ENCODE peak calls at places on chromosomes 12 and 14, in four cellular contexts. One of them, this sample, is unnamed.

GRCh38 chr14:54556535-54556934 is 10.4 kb upstream of the SAMD4A start:
- DNase-seq in CD8-positive, alpha-beta T cell: no peak
- DNase-seq in A549: no peak
- DNase-seq in tibial artery: no peak
- DNase-seq in this sample: no peak

GRCh38 chr12:88420460-88420859 is 159.8 kb downstream of the KITLG start:
- DNase-seq in CD8-positive, alpha-beta T cell: no peak
- DNase-seq in A549: peak; percentile 16
- DNase-seq in tibial artery: no peak
- DNase-seq in this sample: no peak

GRCh38 chr12:116959845-116960514 is 49.2 kb downstream of the FBXW8 start:
- DNase-seq in CD8-positive, alpha-beta T cell: no peak
- DNase-seq in A549: no peak
- DNase-seq in tibial artery: no peak
- DNase-seq in this sample: no peak

GRCh38 chr14:64536488-64537245 is 3.9 kb upstream of the HSPA2 start:
- DNase-seq in CD8-positive, alpha-beta T cell: no peak
- DNase-seq in A549: peak; percentile 39
- DNase-seq in tibial artery: no peak
- DNase-seq in this sample: no peak

GRCh38 chr12:98332626-98333025 is 182.8 kb upstream of the TMPO start:
- DNase-seq in CD8-positive, alpha-beta T cell: no peak
- DNase-seq in A549: peak; percentile 11
- DNase-seq in tibial artery: no peak
- DNase-seq in this sample: no peak

GRCh38 chr14:32400480-32400879 is 71.4 kb downstream of the AKAP6 start:
- DNase-seq in CD8-positive, alpha-beta T cell: no peak
- DNase-seq in A549: no peak
- DNase-seq in tibial artery: no peak
- DNase-seq in this sample: no peak

GRCh38 chr12:92485356-92486348 is 217.1 kb upstream of the PLEKHG7 start:
- DNase-seq in CD8-positive, alpha-beta T cell: no peak
- DNase-seq in A549: no peak
- DNase-seq in tibial artery: no peak
- DNase-seq in this sample: no peak

GRCh38 chr12:131164096-131164872 is 210.6 kb downstream of the ADGRD1 start:
- DNase-seq in CD8-positive, alpha-beta T cell: no peak
- DNase-seq in A549: peak; percentile 35
- DNase-seq in tibial artery: no peak
- DNase-seq in this sample: no peak

GRCh38 chr12:117044790-117045174 is 54.4 kb downstream of the TESC start:
- DNase-seq in CD8-positive, alpha-beta T cell: no peak
- DNase-seq in A549: no peak
- DNase-seq in tibial artery: no peak
- DNase-seq in this sample: no peak

GRCh38 chr12:119334459-119335170 is at the start of gene CCDC60:
- DNase-seq in CD8-positive, alpha-beta T cell: no peak
- DNase-seq in A549: no peak
- DNase-seq in tibial artery: no peak
- DNase-seq in this sample: no peak

GRCh38 chr14:90288646-90289355 is 32.4 kb downstream of the PSMC1 start:
- DNase-seq in CD8-positive, alpha-beta T cell: no peak
- DNase-seq in A549: no peak
- DNase-seq in tibial artery: no peak
- DNase-seq in this sample: no peak

GRCh38 chr12:117076410-117077372 is 22.5 kb downstream of the TESC start:
- DNase-seq in CD8-positive, alpha-beta T cell: no peak
- DNase-seq in A549: no peak
- DNase-seq in tibial artery: no peak
- DNase-seq in this sample: no peak

GRCh38 chr12:3777206-3777809 is 24.4 kb upstream of the CRACR2A start:
- DNase-seq in CD8-positive, alpha-beta T cell: no peak
- DNase-seq in A549: peak; percentile 46
- DNase-seq in tibial artery: no peak
- DNase-seq in this sample: no peak

GRCh38 chr12:26936559-26937442 is 980 bp downstream of the INTS13 start:
- DNase-seq in CD8-positive, alpha-beta T cell: no peak
- DNase-seq in A549: no peak
- DNase-seq in tibial artery: no peak
- DNase-seq in this sample: no peak

GRCh38 chr14:52032196-52032865 is 36.5 kb downstream of the NID2 start:
- DNase-seq in CD8-positive, alpha-beta T cell: no peak
- DNase-seq in A549: no peak
- DNase-seq in tibial artery: no peak
- DNase-seq in this sample: no peak

GRCh38 chr12:115762934-115763333 is 514.6 kb downstream of the MED13L start:
- DNase-seq in CD8-positive, alpha-beta T cell: no peak
- DNase-seq in A549: no peak
- DNase-seq in tibial artery: no peak
- DNase-seq in this sample: no peak

GRCh38 chr14:55298423-55298822 is 27.2 kb downstream of the FBXO34 start:
- DNase-seq in CD8-positive, alpha-beta T cell: no peak
- DNase-seq in A549: no peak
- DNase-seq in tibial artery: no peak
- DNase-seq in this sample: no peak

GRCh38 chr12:83473408-83474095 is 786.8 kb downstream of the TMTC2 start:
- DNase-seq in CD8-positive, alpha-beta T cell: no peak
- DNase-seq in A549: no peak
- DNase-seq in tibial artery: no peak
- DNase-seq in this sample: no peak

GRCh38 chr14:95294320-95294719 is 25.4 kb downstream of the CLMN start:
- DNase-seq in CD8-positive, alpha-beta T cell: no peak
- DNase-seq in A549: no peak
- DNase-seq in tibial artery: no peak
- DNase-seq in this sample: no peak

GRCh38 chr12:29208935-29209701 is 60.0 kb downstream of the FAR2 start:
- DNase-seq in CD8-positive, alpha-beta T cell: no peak
- DNase-seq in A549: no peak
- DNase-seq in tibial artery: no peak
- DNase-seq in this sample: no peak

GRCh38 chr14:34222122-34222521 is 239.9 kb downstream of the SPTSSA start:
- DNase-seq in CD8-positive, alpha-beta T cell: no peak
- DNase-seq in A549: peak; percentile 33
- DNase-seq in tibial artery: no peak
- DNase-seq in this sample: no peak

GRCh38 chr12:98492580-98493140 is 22.7 kb upstream of the TMPO start:
- DNase-seq in CD8-positive, alpha-beta T cell: no peak
- DNase-seq in A549: no peak
- DNase-seq in tibial artery: no peak
- DNase-seq in this sample: no peak

GRCh38 chr14:105074601-105075053 is 9.4 kb upstream of the GPR132 start:
- DNase-seq in CD8-positive, alpha-beta T cell: no peak
- DNase-seq in A549: no peak
- DNase-seq in tibial artery: no peak
- DNase-seq in this sample: no peak

GRCh38 chr12:73383584-73384229 is 1111.5 kb downstream of the TRHDE start:
- DNase-seq in CD8-positive, alpha-beta T cell: no peak
- DNase-seq in A549: no peak
- DNase-seq in tibial artery: no peak
- DNase-seq in this sample: no peak

GRCh38 chr12:43914923-43915468 is 79.1 kb downstream of the TMEM117 start:
- DNase-seq in CD8-positive, alpha-beta T cell: no peak
- DNase-seq in A549: peak; percentile 19
- DNase-seq in tibial artery: no peak
- DNase-seq in this sample: no peak

GRCh38 chr12:94710933-94711332 is 60.6 kb upstream of the TMCC3 start:
- DNase-seq in CD8-positive, alpha-beta T cell: no peak
- DNase-seq in A549: peak; percentile 61
- DNase-seq in tibial artery: no peak
- DNase-seq in this sample: no peak

GRCh38 chr12:120066341-120066740 is 50.2 kb downstream of the RAB35 start:
- DNase-seq in CD8-positive, alpha-beta T cell: no peak
- DNase-seq in A549: no peak
- DNase-seq in tibial artery: no peak
- DNase-seq in this sample: no peak

GRCh38 chr14:22370084-22370847 is 218.8 kb downstream of the DAD1 start:
- DNase-seq in CD8-positive, alpha-beta T cell: no peak
- DNase-seq in A549: no peak
- DNase-seq in tibial artery: peak; percentile 63
- DNase-seq in this sample: no peak

GRCh38 chr12:21026302-21026701 is 104.7 kb upstream of the SLCO1B1 start:
- DNase-seq in CD8-positive, alpha-beta T cell: no peak
- DNase-seq in A549: peak; percentile 15
- DNase-seq in tibial artery: no peak
- DNase-seq in this sample: no peak

GRCh38 chr14:92976268-92976667 is 53.3 kb downstream of the CHGA start:
- DNase-seq in CD8-positive, alpha-beta T cell: no peak
- DNase-seq in A549: no peak
- DNase-seq in tibial artery: no peak
- DNase-seq in this sample: no peak

GRCh38 chr14:69559581-69560011 is 15.1 kb downstream of the CCDC177 start:
- DNase-seq in CD8-positive, alpha-beta T cell: no peak
- DNase-seq in A549: no peak
- DNase-seq in tibial artery: no peak
- DNase-seq in this sample: no peak

GRCh38 chr12:95763809-95764253 is 26.7 kb downstream of the NTN4 start:
- DNase-seq in CD8-positive, alpha-beta T cell: no peak
- DNase-seq in A549: peak; percentile 80
- DNase-seq in tibial artery: peak; percentile 44
- DNase-seq in this sample: no peak

GRCh38 chr12:75747572-75747995 is 236.2 kb upstream of the KRR1 start:
- DNase-seq in CD8-positive, alpha-beta T cell: no peak
- DNase-seq in A549: no peak
- DNase-seq in tibial artery: no peak
- DNase-seq in this sample: no peak

GRCh38 chr14:76924363-76925151 is 98.3 kb downstream of the LRRC74A start:
- DNase-seq in CD8-positive, alpha-beta T cell: no peak
- DNase-seq in A549: peak; percentile 71
- DNase-seq in tibial artery: no peak
- DNase-seq in this sample: no peak

GRCh38 chr14:94469261-94469660 is 6.7 kb downstream of the SERPINA9 start:
- DNase-seq in CD8-positive, alpha-beta T cell: no peak
- DNase-seq in A549: no peak
- DNase-seq in tibial artery: no peak
- DNase-seq in this sample: no peak

GRCh38 chr12:132309162-132310086 is 20.0 kb downstream of the GALNT9 start:
- DNase-seq in CD8-positive, alpha-beta T cell: no peak
- DNase-seq in A549: no peak
- DNase-seq in tibial artery: no peak
- DNase-seq in this sample: no peak

GRCh38 chr14:85817430-85817829 is 287.5 kb downstream of the FLRT2 start:
- DNase-seq in CD8-positive, alpha-beta T cell: no peak
- DNase-seq in A549: no peak
- DNase-seq in tibial artery: no peak
- DNase-seq in this sample: no peak

GRCh38 chr12:130673036-130673705 is 42.9 kb downstream of the RIMBP2 start:
- DNase-seq in CD8-positive, alpha-beta T cell: no peak
- DNase-seq in A549: no peak
- DNase-seq in tibial artery: no peak
- DNase-seq in this sample: no peak

DNA sequence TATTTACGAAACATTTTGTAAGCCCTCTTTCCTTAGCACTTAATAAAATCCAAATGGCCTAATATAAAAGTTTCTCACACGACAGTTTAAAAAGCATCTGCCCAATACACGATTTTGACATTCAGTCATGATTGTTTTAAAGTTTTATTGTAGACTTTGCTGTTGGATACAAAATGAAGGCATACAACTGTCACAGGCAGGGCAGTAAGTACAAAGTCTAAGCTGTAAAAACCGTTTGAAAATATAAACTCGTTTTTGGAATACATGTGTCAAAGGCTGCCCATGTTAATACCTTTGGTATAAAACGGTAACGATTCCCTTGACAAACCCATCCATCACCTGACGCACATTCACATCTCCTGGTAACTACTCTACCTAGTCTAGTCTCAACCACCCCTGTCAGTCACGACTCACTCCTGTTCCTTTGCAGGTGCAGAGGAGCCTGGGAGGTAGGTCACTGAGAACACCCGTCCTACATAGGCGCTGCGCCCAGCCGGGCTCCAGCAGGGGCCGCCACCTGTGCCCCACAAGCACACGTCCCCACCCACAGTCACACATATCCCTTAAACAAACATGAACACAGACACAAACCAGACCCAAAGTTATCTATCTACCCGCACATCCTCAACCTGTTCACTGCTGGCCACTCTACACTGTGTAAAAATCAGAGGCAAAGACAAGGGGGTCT is 27.1 kb downstream of the KCTD10 start:
- DNase-seq in CD8-positive, alpha-beta T cell: no peak
- DNase-seq in A549: peak; percentile 31
- DNase-seq in tibial artery: no peak
- DNase-seq in this sample: no peak
- TF ChIP-seq CTCF in CD8-positive, alpha-beta T cell: no peak
- TF ChIP-seq CTCF in A549: peak; percentile 20
- TF ChIP-seq CTCF in tibial artery: no peak
- TF ChIP-seq CTCF in this sample: no peak

DNA sequence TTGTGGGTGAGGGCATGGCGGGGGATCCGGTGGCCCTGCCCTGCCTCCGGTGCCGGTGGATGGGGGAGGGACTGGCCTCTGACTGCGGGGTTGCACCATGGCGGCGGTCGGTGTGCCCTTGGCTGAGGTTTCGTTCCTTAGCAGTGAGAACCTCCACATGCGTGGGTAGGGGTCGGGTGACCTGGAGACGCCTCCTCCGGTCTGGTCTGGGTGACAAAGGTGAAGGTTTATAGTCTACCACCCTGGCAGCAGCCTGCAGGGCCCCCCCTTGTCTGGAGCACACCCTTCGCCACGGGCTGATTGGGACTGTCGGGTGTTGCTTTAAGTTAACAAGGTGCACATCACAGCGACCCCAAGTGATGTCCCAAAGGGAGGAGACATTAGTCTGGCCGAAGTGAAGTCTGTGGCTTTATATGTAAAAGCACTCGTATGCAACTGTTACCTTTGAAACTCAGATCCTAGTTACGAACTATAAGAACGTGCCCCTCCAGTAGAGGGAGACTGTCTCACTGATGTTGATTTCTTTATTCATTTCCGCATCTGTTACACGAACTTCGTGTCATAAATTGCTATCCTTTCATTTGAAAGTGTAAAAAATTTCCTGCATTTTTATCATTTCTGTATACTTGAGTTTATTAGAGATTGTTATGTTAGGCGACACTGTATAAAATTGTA is 74.4 kb downstream of the WDR20 start:
- DNase-seq in CD8-positive, alpha-beta T cell: no peak
- DNase-seq in A549: peak; percentile 12
- DNase-seq in tibial artery: no peak
- DNase-seq in this sample: no peak
- TF ChIP-seq CTCF in CD8-positive, alpha-beta T cell: no peak
- TF ChIP-seq CTCF in A549: peak; percentile 32
- TF ChIP-seq CTCF in tibial artery: no peak
- TF ChIP-seq CTCF in this sample: no peak

GRCh38 chr12:949337-950099 is at the start of gene RAD52:
- DNase-seq in CD8-positive, alpha-beta T cell: peak; percentile 94
- DNase-seq in A549: peak; percentile 100
- DNase-seq in tibial artery: peak; percentile 96
- DNase-seq in this sample: peak; percentile 94
- TF ChIP-seq CTCF in CD8-positive, alpha-beta T cell: peak; percentile 94
- TF ChIP-seq CTCF in A549: peak; percentile 95
- TF ChIP-seq CTCF in tibial artery: peak; percentile 96
- TF ChIP-seq CTCF in this sample: peak; percentile 99

GRCh38 chr12:65300679-65301349 is 22.3 kb downstream of the MSRB3 start:
- DNase-seq in CD8-positive, alpha-beta T cell: no peak
- DNase-seq in A549: peak; percentile 56
- DNase-seq in tibial artery: no peak
- DNase-seq in this sample: no peak
- TF ChIP-seq CTCF in CD8-positive, alpha-beta T cell: no peak
- TF ChIP-seq CTCF in A549: no peak
- TF ChIP-seq CTCF in tibial artery: no peak
- TF ChIP-seq CTCF in this sample: peak; percentile 48

GRCh38 chr14:99502989-99503421 is 21.8 kb downstream of the CCNK start:
- DNase-seq in CD8-positive, alpha-beta T cell: no peak
- DNase-seq in A549: no peak
- DNase-seq in tibial artery: no peak
- DNase-seq in this sample: no peak
- TF ChIP-seq CTCF in CD8-positive, alpha-beta T cell: no peak
- TF ChIP-seq CTCF in A549: no peak
- TF ChIP-seq CTCF in tibial artery: no peak
- TF ChIP-seq CTCF in this sample: no peak